ENCODE peak calls at places on chromosomes 12 and 14, in nine cellular contexts. B, R, M, P, S, T, V, J and U are unnamed samples.

GRCh38 chr12:123743002-123743401 is 19.1 kb upstream of the DNAH10 start:
- DNase-seq in B (no peak), R (no peak), M (no peak), P (no peak), S (no peak), T (no peak), V (no peak), J (no peak), U (no peak)

GRCh38 chr12:109126781-109127180 is 10.4 kb downstream of the ACACB start:
- DNase-seq in B (no peak), R (no peak), M (no peak), P (no peak), S (no peak), T (no peak), V (no peak), J (no peak), U (no peak)

GRCh38 chr12:52356762-52357580 is 10.3 kb downstream of the KRT85 start:
- DNase-seq in B (no peak), R (no peak), M (no peak), P (no peak), S (no peak), T (no peak), V (no peak), J (no peak), U (no peak)

GRCh38 chr12:57740656-57741412 is 2.3 kb upstream of the AGAP2 start:
- DNase-seq in B (peak), R (no peak), M (no peak), P (no peak), S (peak), T (peak), V (no peak), J (peak), U (peak)

GRCh38 chr12:27076930-27077329 is 5.4 kb downstream of the C12orf71 start:
- DNase-seq in B (no peak), R (peak), M (no peak), P (no peak), S (no peak), T (no peak), V (no peak), J (no peak), U (no peak)

GRCh38 chr12:53844989-53845836 is 93.4 kb upstream of the HOXC13 start:
- DNase-seq in B (no peak), R (peak), M (no peak), P (no peak), S (no peak), T (no peak), V (peak), J (no peak), U (no peak)

GRCh38 chr12:54301428-54302045 is 722 bp upstream of the NFE2 start:
- DNase-seq in B (no peak), R (no peak), M (no peak), P (no peak), S (no peak), T (no peak), V (no peak), J (no peak), U (no peak)

GRCh38 chr14:57657487-57657886 is 163.8 kb upstream of the CCDC198 start:
- DNase-seq in B (no peak), R (no peak), M (no peak), P (no peak), S (no peak), T (no peak), V (peak), J (no peak), U (no peak)

GRCh38 chr14:74942164-74942563 is 13.2 kb downstream of the PGF start:
- DNase-seq in B (no peak), R (no peak), M (no peak), P (no peak), S (no peak), T (no peak), V (no peak), J (no peak), U (no peak)

GRCh38 chr14:22065372-22065771 is 391.8 kb upstream of the OR4E1 start:
- DNase-seq in B (no peak), R (no peak), M (no peak), P (no peak), S (no peak), T (no peak), V (no peak), J (no peak), U (no peak)

GRCh38 chr12:124632510-124632909 is 65.1 kb upstream of the NCOR2 start:
- DNase-seq in B (no peak), R (no peak), M (no peak), P (no peak), S (no peak), T (no peak), V (no peak), J (no peak), U (no peak)